ENCODE peak calls at places on chromosomes 11 and 22, in seven cellular contexts. J is T47D; Z is posterior cingulate gyrus; A is GM12865; C is activated T-cell treated with anti-CD3 and anti-CD28 coated beads, Interleukin-2, amount 50 U/mL, for 72 hours; E is activated T-helper 9 cell treated with anti-CD3 and anti-CD28 coated beads, Interleukin-2, amount 50 U/mL, for 16 hours; V is effector memory CD4-positive, alpha-beta T cell. M is an unnamed sample.

GRCh38 chr11:68505596-68505995 is 45.0 kb downstream of the PPP6R3 start:
- DNase-seq in J (no peak), Z (no peak), A (no peak), C (no peak), E (no peak), V (no peak), M (no peak)

GRCh38 chr11:33835143-33835878 is 56.6 kb downstream of the LMO2 start:
- DNase-seq in J (peak), Z (no peak), A (peak), C (no peak), E (no peak), V (no peak), M (no peak)

GRCh38 chr11:70498171-70498571 is 99.8 kb downstream of the CTTN start:
- DNase-seq in J (no peak), Z (peak), A (no peak), C (no peak), E (no peak), V (no peak), M (no peak)

GRCh38 chr11:114082767-114083181 is 23.3 kb downstream of the ZBTB16 start:
- DNase-seq in J (no peak), Z (no peak), A (no peak), C (no peak), E (no peak), V (no peak), M (no peak)

GRCh38 chr11:73439002-73439843 is 63.0 kb downstream of the RELT start:
- DNase-seq in J (no peak), Z (no peak), A (no peak), C (no peak), E (no peak), V (no peak), M (no peak)

GRCh38 chr22:39610246-39610645 is 39.7 kb downstream of the CACNA1I start:
- DNase-seq in J (no peak), Z (no peak), A (no peak), C (no peak), E (no peak), V (no peak), M (no peak)

GRCh38 chr11:118634435-118635236 is 27.2 kb downstream of the PHLDB1 start:
- DNase-seq in J (peak), Z (no peak), A (no peak), C (peak), E (no peak), V (no peak), M (no peak)

GRCh38 chr11:58575377-58576020 is at the start of gene LPXN:
- DNase-seq in J (no peak), Z (no peak), A (peak), C (peak), E (no peak), V (peak), M (peak)

GRCh38 chr11:70158201-70158600 is 44.9 kb upstream of the FADD start:
- DNase-seq in J (no peak), Z (no peak), A (no peak), C (no peak), E (no peak), V (no peak), M (no peak)

GRCh38 chr22:49972163-49973017 is 11.8 kb downstream of the PIM3 start:
- DNase-seq in J (no peak), Z (peak), A (no peak), C (peak), E (no peak), V (no peak), M (no peak)

GRCh38 chr11:34250732-34251639 is 106.8 kb downstream of the ABTB2 start:
- DNase-seq in J (no peak), Z (no peak), A (peak), C (peak), E (peak), V (peak), M (peak)

GRCh38 chr22:23518381-23519187 is 61.5 kb downstream of the IGLL1 start:
- DNase-seq in J (no peak), Z (peak), A (no peak), C (no peak), E (no peak), V (no peak), M (no peak)

GRCh38 chr11:91373497-91373896 is 851.1 kb upstream of the FAT3 start:
- DNase-seq in J (no peak), Z (no peak), A (no peak), C (no peak), E (no peak), V (no peak), M (no peak)

GRCh38 chr11:78188809-78189724 is at the start of gene USP35:
- DNase-seq in J (no peak), Z (no peak), A (peak), C (no peak), E (no peak), V (no peak), M (no peak)

GRCh38 chr22:33811686-33812085 is 108.6 kb downstream of the LARGE1 start:
- DNase-seq in J (no peak), Z (no peak), A (no peak), C (no peak), E (no peak), V (no peak), M (no peak)

GRCh38 chr11:14793546-14793945 is 98.5 kb downstream of the CYP2R1 start:
- DNase-seq in J (no peak), Z (no peak), A (no peak), C (no peak), E (no peak), V (no peak), M (no peak)

GRCh38 chr11:36258730-36259360 is 30.4 kb downstream of the COMMD9 start:
- DNase-seq in J (peak), Z (peak), A (peak), C (peak), E (no peak), V (no peak), M (no peak)

GRCh38 chr11:84626256-84626655 is 1000.9 kb downstream of the DLG2 start:
- DNase-seq in J (no peak), Z (no peak), A (no peak), C (no peak), E (no peak), V (no peak), M (no peak)

GRCh38 chr11:27864046-27865025 is 164.1 kb upstream of the BDNF start:
- DNase-seq in J (no peak), Z (no peak), A (no peak), C (no peak), E (no peak), V (no peak), M (no peak)

GRCh38 chr22:46390652-46391301 is 55.3 kb downstream of the TRMU start:
- DNase-seq in J (no peak), Z (peak), A (no peak), C (no peak), E (no peak), V (no peak), M (no peak)

GRCh38 chr11:91295591-91295990 is 929.0 kb upstream of the FAT3 start:
- DNase-seq in J (no peak), Z (no peak), A (peak), C (no peak), E (no peak), V (no peak), M (no peak)

GRCh38 chr11:96143016-96143670 is 199.9 kb downstream of the MAML2 start:
- DNase-seq in J (no peak), Z (no peak), A (no peak), C (no peak), E (no peak), V (no peak), M (no peak)

GRCh38 chr11:11451501-11452005 is 98.5 kb upstream of the CSNK2A3 start:
- DNase-seq in J (no peak), Z (no peak), A (peak), C (no peak), E (no peak), V (no peak), M (no peak)